ENCODE peak calls at places on chromosomes 3 and 15, in ten cellular contexts. N is WTC11; A is kidney; I is astrocyte of the cerebellum; K is GM13977; B is neural progenitor cell; Q is CD4-positive, alpha-beta T cell; J is ascending aorta; W is esophagus squamous epithelium; C is cardiac fibroblast. F is an unnamed sample.

GRCh38 chr3:73623996-73624362 is 762 bp downstream of the PDZRN3 start:
- DNase-seq in N (peak), A (peak), I (no peak), K (no peak), B (peak), Q (no peak), J (peak), W (no peak), C (peak), F (no peak)

GRCh38 chr3:152656207-152657001 is 178.5 kb upstream of the P2RY1 start:
- DNase-seq in N (peak), A (no peak), I (no peak), K (no peak), B (peak), Q (no peak), J (no peak), W (no peak), C (no peak), F (no peak)

GRCh38 chr15:92315144-92315543 is 78.5 kb upstream of the ST8SIA2 start:
- DNase-seq in N (no peak), A (no peak), I (no peak), K (no peak), B (no peak), Q (no peak), J (no peak), W (no peak), C (no peak), F (no peak)

GRCh38 chr15:81265944-81266775 is 57.8 kb downstream of the STARD5 start:
- DNase-seq in N (peak), A (peak), I (peak), K (peak), B (peak), Q (peak), J (peak), W (peak), C (peak), F (peak)

GRCh38 chr15:96125681-96126080 is 204.8 kb upstream of the NR2F2 start:
- DNase-seq in N (no peak), A (no peak), I (no peak), K (no peak), B (no peak), Q (no peak), J (no peak), W (no peak), C (peak), F (no peak)

GRCh38 chr3:176399193-176399592 is 798.1 kb downstream of the TBL1XR1 start:
- DNase-seq in N (no peak), A (no peak), I (no peak), K (no peak), B (no peak), Q (no peak), J (no peak), W (no peak), C (no peak), F (no peak)

GRCh38 chr3:50658831-50659230 is 15.9 kb upstream of the DOCK3 start:
- DNase-seq in N (no peak), A (no peak), I (no peak), K (no peak), B (no peak), Q (no peak), J (peak), W (no peak), C (no peak), F (no peak)

GRCh38 chr3:20511863-20512262 is 325.9 kb upstream of the SGO1 start:
- DNase-seq in N (peak), A (no peak), I (peak), K (peak), B (peak), Q (no peak), J (no peak), W (no peak), C (peak), F (no peak)

GRCh38 chr15:40785158-40785557 is 15.4 kb downstream of the C15orf62 start:
- DNase-seq in N (no peak), A (no peak), I (no peak), K (no peak), B (no peak), Q (no peak), J (no peak), W (no peak), C (peak), F (no peak)
- TF ChIP-seq CTCF in N (no peak), A (no peak), I (no peak), K (no peak), B (no peak), Q (no peak), J (no peak), W (no peak), C (no peak), F (no peak)

DNA sequence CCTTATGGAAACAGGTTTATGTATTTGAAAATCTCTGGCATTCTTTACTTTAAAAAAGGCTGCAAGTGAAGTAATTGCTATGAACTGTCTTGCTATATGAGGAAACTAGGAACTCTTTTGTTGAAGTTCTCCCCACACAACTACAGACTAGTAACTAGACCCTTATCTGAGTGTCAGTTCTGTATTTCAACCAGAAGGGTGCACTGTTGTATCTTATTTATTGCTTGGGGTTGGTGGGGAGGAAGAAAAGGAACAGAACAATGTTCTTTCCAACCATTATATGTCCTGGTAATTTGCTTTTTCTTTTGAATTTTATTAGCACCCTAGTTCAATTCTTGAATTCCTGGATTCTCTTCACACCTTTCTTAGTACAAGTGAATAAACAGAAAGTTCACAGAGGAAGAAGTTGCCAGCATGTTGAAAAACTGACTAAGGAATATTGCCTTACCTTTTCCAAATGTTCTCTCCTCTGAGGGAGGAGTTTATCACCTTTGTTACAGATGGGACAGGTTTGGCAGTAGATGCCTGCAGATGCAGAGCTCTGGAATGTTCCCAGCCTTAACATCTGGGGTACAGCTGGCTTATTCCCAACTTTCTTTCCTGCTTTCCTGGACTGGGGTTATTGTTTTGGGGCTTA is 162.4 kb upstream of the CFAP20DC start:
- DNase-seq in N (no peak), A (no peak), I (peak), K (peak), B (peak), Q (no peak), J (no peak), W (no peak), C (peak), F (no peak)
- TF ChIP-seq CTCF in N (peak), A (peak), I (peak), K (peak), B (peak), Q (peak), J (no peak), W (peak), C (peak), F (peak)

GRCh38 chr15:56249080-56249479 is 5.4 kb upstream of the RFX7 start:
- DNase-seq in N (no peak), A (no peak), I (peak), K (no peak), B (peak), Q (no peak), J (no peak), W (no peak), C (peak), F (no peak)
- TF ChIP-seq CTCF in N (no peak), A (peak), I (peak), K (peak), B (peak), Q (no peak), J (no peak), W (no peak), C (peak), F (no peak)

GRCh38 chr3:55899887-55900286 is 412.8 kb upstream of the WNT5A start:
- DNase-seq in N (peak), A (no peak), I (no peak), K (no peak), B (peak), Q (no peak), J (no peak), W (no peak), C (no peak), F (no peak)
- TF ChIP-seq CTCF in N (no peak), A (no peak), I (peak), K (peak), B (peak), Q (no peak), J (no peak), W (no peak), C (peak), F (no peak)

GRCh38 chr3:45664558-45664957 is 24.6 kb upstream of the SACM1L start:
- DNase-seq in N (no peak), A (no peak), I (no peak), K (peak), B (no peak), Q (peak), J (no peak), W (no peak), C (no peak), F (peak)

GRCh38 chr3:45667569-45667967 is 21.6 kb upstream of the SACM1L start:
- DNase-seq in N (no peak), A (no peak), I (no peak), K (no peak), B (no peak), Q (no peak), J (no peak), W (no peak), C (no peak), F (no peak)

GRCh38 chr3:45666729-45667440 is 22.3 kb upstream of the SACM1L start:
- DNase-seq in N (no peak), A (no peak), I (no peak), K (no peak), B (no peak), Q (no peak), J (peak), W (no peak), C (peak), F (no peak)

GRCh38 chr3:45660567-45660901 is 28.7 kb upstream of the SACM1L start:
- DNase-seq in N (no peak), A (no peak), I (no peak), K (no peak), B (no peak), Q (no peak), J (no peak), W (no peak), C (no peak), F (no peak)

DNA sequence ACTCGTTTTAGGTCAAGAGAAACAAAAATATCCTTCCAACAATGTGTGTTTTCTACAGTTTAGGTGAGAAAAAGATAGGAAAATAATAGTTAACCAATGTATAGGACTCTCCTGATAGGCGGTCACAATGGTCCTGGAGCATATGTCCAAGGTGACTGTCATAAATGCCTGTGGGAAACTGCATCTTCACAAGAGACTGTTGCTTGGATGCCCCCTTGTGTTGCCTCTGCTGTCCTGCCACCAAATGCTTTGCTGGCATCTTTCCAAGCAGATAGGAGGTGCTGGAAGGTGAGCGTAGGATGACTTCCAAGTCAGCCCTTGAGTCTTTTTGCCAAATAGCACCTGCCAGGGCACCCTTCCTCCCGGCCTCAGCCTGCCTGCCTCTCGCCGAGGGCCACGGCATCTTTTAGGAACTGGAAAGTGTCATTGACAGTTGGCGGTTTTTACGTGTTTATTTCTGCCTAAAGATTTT is 24.1 kb upstream of the SACM1L start:
- DNase-seq in N (peak), A (no peak), I (no peak), K (peak), B (peak), Q (peak), J (no peak), W (no peak), C (peak), F (peak)
- TF ChIP-seq CTCF in N (peak), A (peak), I (peak), K (peak), B (peak), Q (peak), J (peak), W (peak), C (peak), F (peak)